ENCODE peak calls at places on chromosomes 3 and 15, in four cellular contexts. One of them, this sample, is unnamed.

GRCh38 chr15:42037650-42038049 is 16.8 kb upstream of the PLA2G4E start:
- DNase-seq in hepatic stellate cell: no peak
- DNase-seq in iPS-NIHi11: peak
- DNase-seq in NCI-H1092: peak
- DNase-seq in this sample: no peak

GRCh38 chr3:105700575-105700974 is 168.2 kb downstream of the CBLB start:
- DNase-seq in NCI-H1092: no peak
- DNase-seq in hepatic stellate cell: no peak
- DNase-seq in iPS-NIHi11: no peak
- DNase-seq in this sample: no peak

GRCh38 chr3:64533565-64534317 is 154.1 kb downstream of the ADAMTS9 start:
- DNase-seq in hepatic stellate cell: peak
- DNase-seq in NCI-H1092: peak
- DNase-seq in iPS-NIHi11: peak
- DNase-seq in this sample: peak

GRCh38 chr3:101574388-101575156 is 592 bp downstream of the PCNP start:
- DNase-seq in NCI-H1092: peak
- DNase-seq in hepatic stellate cell: peak
- DNase-seq in iPS-NIHi11: peak
- DNase-seq in this sample: peak

GRCh38 chr3:124221286-124221821 is 229.4 kb upstream of the ROPN1 start:
- DNase-seq in hepatic stellate cell: no peak
- DNase-seq in NCI-H1092: peak
- DNase-seq in iPS-NIHi11: no peak
- DNase-seq in this sample: no peak

GRCh38 chr3:24318668-24319287 is 175.9 kb downstream of the THRB start:
- DNase-seq in NCI-H1092: no peak
- DNase-seq in hepatic stellate cell: peak
- DNase-seq in iPS-NIHi11: no peak
- DNase-seq in this sample: no peak

GRCh38 chr3:187025254-187025655 is 94.9 kb downstream of the ST6GAL1 start:
- DNase-seq in NCI-H1092: no peak
- DNase-seq in hepatic stellate cell: no peak
- DNase-seq in iPS-NIHi11: no peak
- DNase-seq in this sample: no peak

GRCh38 chr3:23302276-23302675 is 99.1 kb downstream of the UBE2E2 start:
- DNase-seq in iPS-NIHi11: no peak
- DNase-seq in hepatic stellate cell: no peak
- DNase-seq in NCI-H1092: no peak
- DNase-seq in this sample: no peak

GRCh38 chr3:23999012-23999641 is 54.0 kb downstream of the NR1D2 start:
- DNase-seq in iPS-NIHi11: peak
- DNase-seq in NCI-H1092: peak
- DNase-seq in hepatic stellate cell: peak
- DNase-seq in this sample: peak

GRCh38 chr15:51086409-51086808 is 8.3 kb downstream of the TNFAIP8L3 start:
- DNase-seq in iPS-NIHi11: no peak
- DNase-seq in NCI-H1092: no peak
- DNase-seq in hepatic stellate cell: no peak
- DNase-seq in this sample: no peak

GRCh38 chr3:49454898-49455681 is 15.0 kb upstream of the DAG1 start:
- DNase-seq in hepatic stellate cell: peak
- DNase-seq in NCI-H1092: no peak
- DNase-seq in iPS-NIHi11: no peak
- DNase-seq in this sample: no peak

GRCh38 chr15:75945953-75946352 is 42.3 kb downstream of the FBXO22 start:
- DNase-seq in iPS-NIHi11: no peak
- DNase-seq in NCI-H1092: no peak
- DNase-seq in hepatic stellate cell: no peak
- DNase-seq in this sample: no peak

GRCh38 chr3:12870942-12871341 is 29.6 kb upstream of the RPL32 start:
- DNase-seq in hepatic stellate cell: peak
- DNase-seq in NCI-H1092: no peak
- DNase-seq in iPS-NIHi11: no peak
- DNase-seq in this sample: no peak

GRCh38 chr15:67551207-67551743 is 8.8 kb downstream of the MAP2K5 start:
- DNase-seq in NCI-H1092: no peak
- DNase-seq in iPS-NIHi11: no peak
- DNase-seq in hepatic stellate cell: no peak
- DNase-seq in this sample: no peak

GRCh38 chr3:42511196-42511595 is 8.8 kb downstream of the VIPR1 start:
- DNase-seq in iPS-NIHi11: no peak
- DNase-seq in hepatic stellate cell: no peak
- DNase-seq in NCI-H1092: no peak
- DNase-seq in this sample: no peak

GRCh38 chr3:64257096-64257755 is 32.0 kb upstream of the PRICKLE2 start:
- DNase-seq in NCI-H1092: no peak
- DNase-seq in iPS-NIHi11: no peak
- DNase-seq in hepatic stellate cell: no peak
- DNase-seq in this sample: no peak

This sample was measured in GM23338.